ENCODE peak calls at places on chromosomes 4 and X, in ten cellular contexts. X is H9, L is astrocyte, B is cardiac muscle cell, R is heart right ventricle, W is HepG2, Q is A549, V is lung, U is vagina, P is ovary. S is an unnamed sample.
A peak's percentile ranks its signal among the peaks of the same experiment; 100 is the strongest.

GRCh38 chr4:113684534-113685091 is 76.9 kb downstream of the CAMK2D start:
- DNase-seq in L (peak; percentile 67), W (peak; percentile 85), B (peak; percentile 71), V (no peak), Q (peak; percentile 12), R (peak; percentile 85), X (peak; percentile 30), U (no peak), P (peak; percentile 26), S (peak; percentile 11)

GRCh38 chr4:87353592-87353991 is 30.9 kb upstream of the HSD17B13 start:
- DNase-seq in Q (no peak), B (peak; percentile 61), R (peak; percentile 63), W (peak; percentile 29), L (no peak), X (peak; percentile 34), P (peak; percentile 30), U (no peak), V (peak; percentile 43), S (peak; percentile 59)

GRCh38 chr4:173526034-173526482 is 4.0 kb downstream of the HAND2 start:
- DNase-seq in B (peak; percentile 52), Q (no peak), P (no peak), X (no peak), W (no peak), V (no peak), U (peak; percentile 60), R (no peak), L (no peak), S (no peak)

GRCh38 chr4:109820563-109820962 is 5.0 kb downstream of the GAR1 start:
- DNase-seq in W (no peak), V (no peak), Q (no peak), U (no peak), R (no peak), B (no peak), X (no peak), P (no peak), L (peak; percentile 30), S (no peak)

GRCh38 chr4:100489316-100489715 is 28.5 kb downstream of the EMCN start:
- DNase-seq in L (peak; percentile 32), X (no peak), P (no peak), R (no peak), U (no peak), W (no peak), B (no peak), V (no peak), Q (no peak), S (no peak)

GRCh38 chrX:150155396-150156048 is 207.6 kb upstream of the MAMLD1 start:
- DNase-seq in P (peak; percentile 60), R (peak; percentile 14), Q (peak; percentile 28), L (peak; percentile 40), X (no peak), B (peak; percentile 4), V (no peak), W (no peak), U (peak; percentile 76), S (no peak)

GRCh38 chr4:867526-868250 is 41.8 kb upstream of the CPLX1 start:
- DNase-seq in X (no peak), Q (no peak), U (no peak), L (no peak), B (no peak), P (no peak), V (no peak), R (no peak), W (no peak), S (no peak)

GRCh38 chr4:125096662-125097061 is 218.1 kb upstream of the FAT4 start:
- DNase-seq in Q (no peak), U (no peak), P (no peak), V (no peak), X (no peak), L (no peak), R (no peak), W (no peak), B (no peak), S (peak; percentile 27)

GRCh38 chrX:53717205-53717604 is 30.7 kb upstream of the HUWE1 start:
- DNase-seq in L (no peak), W (no peak), R (no peak), V (no peak), P (no peak), Q (no peak), B (no peak), X (no peak), U (no peak), S (no peak)

GRCh38 chr4:73864365-73864764 is 4.8 kb upstream of the CXCL1 start:
- DNase-seq in R (no peak), V (no peak), U (no peak), B (peak; percentile 7), X (peak; percentile 55), Q (no peak), P (no peak), W (peak; percentile 11), L (no peak), S (peak; percentile 28)

GRCh38 chrX:112945796-112946195 is 105.2 kb upstream of the AMOT start:
- DNase-seq in P (no peak), W (no peak), R (no peak), X (no peak), U (no peak), Q (no peak), L (no peak), B (no peak), V (no peak), S (no peak)

GRCh38 chrX:75746891-75747639 is 38.0 kb downstream of the MAGEE2 start:
- DNase-seq in W (peak; percentile 1), X (peak; percentile 35), Q (peak; percentile 4), U (no peak), L (no peak), R (peak; percentile 14), P (peak; percentile 41), B (peak; percentile 62), V (peak; percentile 32), S (peak; percentile 15)

GRCh38 chrX:84339507-84340364 is 151.7 kb upstream of the RPS6KA6 start:
- DNase-seq in V (no peak), W (peak; percentile 0), L (no peak), Q (peak; percentile 1), X (no peak), P (no peak), U (no peak), R (no peak), B (peak; percentile 40), S (no peak)

GRCh38 chr4:70591955-70592582 is at the start of gene AMBN:
- DNase-seq in P (no peak), L (no peak), U (no peak), W (no peak), X (no peak), B (no peak), R (no peak), Q (no peak), V (no peak), S (no peak)

GRCh38 chr4:165208741-165209388 is 1.5 kb downstream of the KLHL2 start:
- DNase-seq in W (no peak), X (no peak), P (no peak), U (no peak), R (no peak), B (no peak), L (peak; percentile 33), Q (no peak), V (no peak), S (no peak)

GRCh38 chr4:8886625-8887406 is 15.2 kb upstream of the HMX1 start:
- DNase-seq in X (no peak), V (no peak), P (no peak), W (no peak), R (no peak), L (no peak), U (no peak), Q (no peak), B (no peak), S (no peak)

GRCh38 chr4:3676907-3677495 is 89.2 kb upstream of the ADRA2C start:
- DNase-seq in L (no peak), W (no peak), U (no peak), R (no peak), V (no peak), B (no peak), P (peak; percentile 6), Q (no peak), X (no peak), S (no peak)

GRCh38 chr4:146273204-146273901 is 59.0 kb downstream of the REELD1 start:
- DNase-seq in R (no peak), U (no peak), B (no peak), W (no peak), Q (no peak), L (no peak), V (no peak), X (no peak), P (no peak), S (no peak)

GRCh38 chr4:6332042-6332668 is 62.5 kb downstream of the WFS1 start:
- DNase-seq in P (no peak), V (no peak), R (no peak), L (no peak), B (peak; percentile 53), W (no peak), U (no peak), Q (peak; percentile 13), X (peak; percentile 75), S (no peak)
- TF ChIP-seq CTCF in P (no peak), V (peak; percentile 46), R (peak; percentile 56), L (peak; percentile 57), B (peak; percentile 85), W (peak; percentile 78), U (peak; percentile 31), Q (peak; percentile 48), X (peak; percentile 86), S (peak; percentile 49)

GRCh38 chr4:53477666-53478065 is 100.2 kb downstream of the FIP1L1 start:
- DNase-seq in W (no peak), P (no peak), X (no peak), V (no peak), B (no peak), U (no peak), R (no peak), Q (no peak), L (no peak), S (no peak)
- H3K4me1 ChIP-seq in W (peaks cover 11% of the 10 kb centered on the region), P (peaks cover 3% of the 10 kb centered on the region), X (peaks cover 7% of the 10 kb centered on the region), V (no peaks in the 10 kb centered on the region), B (no peaks in the 10 kb centered on the region), U (no peaks in the 10 kb centered on the region), R (no peaks in the 10 kb centered on the region), Q (peaks cover 15% of the 10 kb centered on the region), L (peaks cover 47% of the 10 kb centered on the region), S (no peaks in the 10 kb centered on the region)

DNA sequence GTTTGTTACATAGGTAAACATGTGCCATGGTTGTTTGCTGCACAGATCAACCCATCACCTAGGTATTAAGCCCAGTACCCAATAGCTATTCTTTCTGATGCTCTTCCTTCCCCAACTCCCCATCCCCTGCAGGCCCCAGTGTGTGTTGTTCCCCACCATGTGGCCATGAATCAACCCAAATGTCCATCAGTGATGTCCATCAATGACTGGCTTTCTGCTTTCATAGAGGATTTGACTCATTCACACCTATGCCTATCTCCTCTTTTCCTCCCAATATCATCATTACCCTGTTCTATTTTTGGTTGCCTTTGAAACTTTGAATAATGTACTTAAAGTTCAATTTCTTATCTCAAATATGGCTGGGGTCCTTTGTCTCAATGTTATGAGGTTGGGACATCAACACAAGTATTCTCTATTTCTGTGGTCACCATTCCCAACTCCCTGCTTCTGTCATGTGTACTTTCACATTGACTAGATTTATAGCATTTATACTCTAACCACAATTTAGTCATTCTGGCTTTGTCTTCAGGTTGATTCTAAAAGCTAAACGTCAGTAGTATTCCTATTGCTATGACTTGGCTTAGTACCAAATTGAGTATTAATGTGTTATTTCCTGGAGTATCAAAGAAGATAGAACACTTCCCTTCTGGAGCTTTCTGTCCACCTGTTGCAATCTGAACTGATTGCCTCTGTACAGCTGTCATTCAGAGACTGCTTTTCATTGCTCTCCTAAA is 107.2 kb downstream of the TAB3 start:
- DNase-seq in W (no peak), X (no peak), B (no peak), R (no peak), L (no peak), Q (no peak), U (no peak), P (no peak), V (no peak), S (no peak)
- H3K27ac ChIP-seq in W (no peak overlapping the region), X (no peak overlapping the region), B (no peak overlapping the region), R (no peak overlapping the region), L (no peak overlapping the region), Q (no peak overlapping the region), U (no peak overlapping the region), P (no peak overlapping the region), V (no peak overlapping the region), S (no peak overlapping the region)

GRCh38 chr4:45442466-45442865 is 681.4 kb downstream of the GABRG1 start:
- DNase-seq in P (no peak), L (no peak), X (no peak), B (peak; percentile 51), Q (no peak), W (no peak), U (no peak), V (no peak), R (no peak), S (no peak)
- TF ChIP-seq CTCF in P (no peak), L (peak; percentile 37), X (peak; percentile 70), B (peak; percentile 50), Q (no peak), W (peak; percentile 14), U (no peak), V (no peak), R (no peak), S (no peak)